ENCODE peak calls at places on chromosomes 3 and 15, in eight cellular contexts. C is GM23248, G is mammary epithelial cell, R is adipocyte, P is H1, U is fibroblast of lung, O is PC-3, H is mesenchymal stem cell. A is an unnamed sample.

GRCh38 chr15:80801891-80802680 is 22.9 kb downstream of the CEMIP start:
- DNase-seq in C (peak), G (no peak), R (no peak), P (no peak), U (no peak), O (peak), H (no peak), A (no peak)

GRCh38 chr15:63553388-63553791 is 43.8 kb upstream of the FBXL22 start:
- DNase-seq in C (peak), G (peak), R (peak), P (no peak), U (peak), O (peak), H (peak), A (peak)

GRCh38 chr15:74194572-74195559 is 7.7 kb downstream of the STRA6 start:
- DNase-seq in C (no peak), G (no peak), R (no peak), P (no peak), U (no peak), O (no peak), H (no peak), A (no peak)

GRCh38 chr15:74172751-74173544 is 562 bp upstream of the ISLR start:
- DNase-seq in C (peak), G (no peak), R (no peak), P (no peak), U (peak), O (no peak), H (peak), A (no peak)

GRCh38 chr15:47885921-47886320 is 168.6 kb downstream of the SEMA6D start:
- DNase-seq in C (peak), G (peak), R (no peak), P (no peak), U (peak), O (peak), H (peak), A (peak)

GRCh38 chr3:75192065-75192658 is 472.0 kb upstream of the FRG2C start:
- DNase-seq in C (peak), G (peak), R (peak), P (no peak), U (peak), O (peak), H (peak), A (peak)

GRCh38 chr15:34621675-34622074 is 38.2 kb upstream of the GOLGA8B start:
- DNase-seq in C (peak), G (peak), R (peak), P (no peak), U (peak), O (peak), H (no peak), A (no peak)

GRCh38 chr3:64321747-64322146 is 96.5 kb upstream of the PRICKLE2 start:
- DNase-seq in C (peak), G (peak), R (peak), P (no peak), U (peak), O (peak), H (peak), A (peak)

GRCh38 chr3:188339410-188340295 is 185.7 kb downstream of the LPP start:
- DNase-seq in C (no peak), G (no peak), R (no peak), P (no peak), U (no peak), O (no peak), H (no peak), A (peak)

GRCh38 chr3:152853196-152853595 is 18.3 kb downstream of the P2RY1 start:
- DNase-seq in C (peak), G (peak), R (no peak), P (no peak), U (peak), O (no peak), H (peak), A (no peak)

GRCh38 chr3:152399374-152399773 is 130.6 kb downstream of the MBNL1 start:
- DNase-seq in C (peak), G (peak), R (peak), P (no peak), U (peak), O (peak), H (peak), A (no peak)

GRCh38 chr3:37221407-37221806 is 47.0 kb upstream of the LRRFIP2 start:
- DNase-seq in C (peak), G (peak), R (peak), P (no peak), U (peak), O (peak), H (peak), A (peak)

GRCh38 chr15:101445562-101446526 is 43.7 kb downstream of the PCSK6 start:
- DNase-seq in C (peak), G (peak), R (peak), P (no peak), U (peak), O (peak), H (peak), A (no peak)

GRCh38 chr3:193974147-193974546 is 161.8 kb upstream of the HES1 start:
- DNase-seq in C (peak), G (peak), R (no peak), P (no peak), U (peak), O (no peak), H (peak), A (peak)

GRCh38 chr15:55791576-55792400 is 48.8 kb upstream of the PRTG start:
- DNase-seq in C (peak), G (peak), R (peak), P (no peak), U (peak), O (peak), H (peak), A (peak)

GRCh38 chr3:58216496-58217197 is 5.9 kb upstream of the DNASE1L3 start:
- DNase-seq in C (peak), G (peak), R (no peak), P (no peak), U (no peak), O (peak), H (no peak), A (no peak)

GRCh38 chr15:78881681-78882080 is 9.0 kb downstream of the MORF4L1 start:
- DNase-seq in C (no peak), G (no peak), R (no peak), P (no peak), U (no peak), O (no peak), H (no peak), A (no peak)

GRCh38 chr3:180633722-180634121 is 31.8 kb downstream of the TTC14 start:
- DNase-seq in C (no peak), G (no peak), R (no peak), P (no peak), U (no peak), O (no peak), H (no peak), A (peak)

GRCh38 chr3:167167491-167167890 is 212.6 kb downstream of the ZBBX start:
- DNase-seq in C (no peak), G (no peak), R (no peak), P (no peak), U (no peak), O (no peak), H (no peak), A (no peak)
- H3K9ac ChIP-seq in C (no peak), G (no peak), R (no peak), P (no peak), U (no peak), O (no peak), H (no peak), A (no peak)

GRCh38 chr15:90814193-90814811 is 54.1 kb upstream of the FURIN start:
- DNase-seq in C (no peak), G (peak), R (no peak), P (no peak), U (no peak), O (no peak), H (peak), A (no peak)
- H3K9ac ChIP-seq in C (no peak), G (no peak), R (no peak), P (no peak), U (no peak), O (no peak), H (no peak), A (no peak)

DNA sequence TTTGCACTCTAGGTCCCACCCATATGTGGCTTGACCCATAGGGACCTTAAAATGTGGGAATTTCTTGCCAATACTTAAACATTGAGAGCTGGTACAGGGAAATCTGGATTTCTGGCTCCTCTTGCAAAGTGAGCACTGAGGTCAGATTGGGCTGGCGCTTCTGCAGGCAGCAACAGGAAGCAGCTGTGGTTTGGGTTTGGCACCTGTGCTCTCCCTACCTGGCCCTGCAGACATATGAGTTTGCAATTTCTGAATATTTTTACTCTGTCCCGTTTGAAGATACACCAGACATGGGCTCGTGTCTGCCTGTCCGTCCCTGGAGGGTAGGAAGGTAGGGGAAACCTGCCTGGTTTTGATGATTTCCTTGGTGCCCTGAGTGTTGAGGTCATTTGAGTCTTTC is 74.8 kb upstream of the SEC13 start:
- DNase-seq in C (no peak), G (peak), R (no peak), P (no peak), U (no peak), O (peak), H (no peak), A (no peak)
- H3K9ac ChIP-seq in C (no peak), G (no peak), R (no peak), P (no peak), U (no peak), O (no peak), H (no peak), A (no peak)

GRCh38 chr3:119977353-119977752 is 116.9 kb downstream of the GSK3B start:
- DNase-seq in C (no peak), G (no peak), R (no peak), P (no peak), U (no peak), O (no peak), H (no peak), A (no peak)

GRCh38 chr3:119973276-119973675 is 121.0 kb downstream of the GSK3B start:
- DNase-seq in C (no peak), G (peak), R (no peak), P (no peak), U (no peak), O (peak), H (no peak), A (peak)

GRCh38 chr3:119978554-119979208 is 115.6 kb downstream of the GSK3B start:
- DNase-seq in C (no peak), G (no peak), R (no peak), P (no peak), U (no peak), O (no peak), H (no peak), A (no peak)

GRCh38 chr3:119976214-119976613 is 118.0 kb downstream of the GSK3B start:
- DNase-seq in C (no peak), G (peak), R (no peak), P (no peak), U (no peak), O (no peak), H (no peak), A (no peak)

GRCh38 chr3:119974666-119975065 is 119.6 kb downstream of the GSK3B start:
- DNase-seq in C (no peak), G (peak), R (no peak), P (no peak), U (no peak), O (no peak), H (no peak), A (no peak)
- H3K9ac ChIP-seq in C (no peak), G (no peak), R (no peak), P (no peak), U (no peak), O (no peak), H (no peak), A (no peak)